ENCODE peak calls at places on chromosomes 13 and 19, in four cellular contexts. V is thyroid gland, B is IMR-90, L is frontal cortex. O is an unnamed sample.
A peak's percentile ranks its signal among the peaks of the same experiment; 100 is the strongest.

GRCh38 chr19:7736148-7736547 is 4.2 kb upstream of the CLEC4G start:
- DNase-seq in V (no peak), B (no peak), L (no peak), O (no peak)

GRCh38 chr19:38660724-38661123 is 13.3 kb downstream of the ACTN4 start:
- DNase-seq in V (peak; percentile 56), B (no peak), L (no peak), O (no peak)

GRCh38 chr13:43786766-43787517 is at the start of gene ENOX1:
- DNase-seq in V (peak; percentile 47), B (peak; percentile 74), L (peak; percentile 76), O (peak; percentile 57)

GRCh38 chr13:99403458-99403971 is 96.3 kb upstream of the GPR183 start:
- DNase-seq in V (no peak), B (no peak), L (no peak), O (no peak)

GRCh38 chr19:3071764-3072163 is 9.5 kb upstream of the TLE5 start:
- DNase-seq in V (no peak), B (no peak), L (no peak), O (no peak)

GRCh38 chr13:111422352-111422751 is 101.9 kb downstream of the TEX29 start:
- DNase-seq in V (no peak), B (no peak), L (no peak), O (no peak)

GRCh38 chr19:9309974-9310446 is 372 bp upstream of the ZNF699 start:
- DNase-seq in V (peak; percentile 92), B (peak; percentile 84), L (peak; percentile 80), O (no peak)

GRCh38 chr13:64223016-64223415 is 2807.4 kb upstream of the PCDH20 start:
- DNase-seq in V (no peak), B (no peak), L (no peak), O (no peak)

GRCh38 chr19:46241676-46242075 is 12.1 kb downstream of the IGFL1 start:
- DNase-seq in V (no peak), B (no peak), L (no peak), O (no peak)

GRCh38 chr13:20566917-20567755 is at the start of gene IFT88:
- DNase-seq in V (peak; percentile 95), B (peak; percentile 85), L (peak; percentile 89), O (peak; percentile 90)

GRCh38 chr13:35987572-35988513 is 143.3 kb downstream of the DCLK1 start:
- DNase-seq in V (no peak), B (no peak), L (no peak), O (no peak)

GRCh38 chr13:109576331-109576813 is 210.0 kb downstream of the IRS2 start:
- DNase-seq in V (no peak), B (no peak), L (no peak), O (no peak)

GRCh38 chr13:44686478-44687071 is 110.4 kb upstream of the TSC22D1 start:
- DNase-seq in V (no peak), B (no peak), L (no peak), O (no peak)

GRCh38 chr13:63408227-63409202 is 1992.9 kb upstream of the PCDH20 start:
- DNase-seq in V (no peak), B (peak; percentile 50), L (no peak), O (no peak)

GRCh38 chr19:18596752-18597157 is 8.2 kb downstream of the REX1BD start:
- DNase-seq in V (no peak), B (no peak), L (no peak), O (no peak)

GRCh38 chr13:98626298-98626940 is 49.5 kb upstream of the STK24 start:
- DNase-seq in V (no peak), B (no peak), L (no peak), O (no peak)

GRCh38 chr13:35367586-35367985 is 108.9 kb downstream of the MAB21L1 start:
- DNase-seq in V (no peak), B (no peak), L (no peak), O (no peak)

GRCh38 chr13:32976046-32976781 is 40.0 kb upstream of the KL start:
- DNase-seq in V (no peak), B (no peak), L (no peak), O (no peak)

GRCh38 chr19:38898788-38899446 is 501 bp downstream of the SIRT2 start:
- DNase-seq in V (no peak), B (peak; percentile 19), L (no peak), O (no peak)

GRCh38 chr13:110812111-110812868 is 98.8 kb downstream of the ING1 start:
- DNase-seq in V (no peak), B (no peak), L (peak; percentile 38), O (no peak)

GRCh38 chr13:66518068-66518467 is 712.1 kb downstream of the PCDH9 start:
- DNase-seq in V (no peak), B (no peak), L (no peak), O (no peak)

GRCh38 chr19:29003641-29004409 is 209.1 kb downstream of the UQCRFS1 start:
- DNase-seq in V (no peak), B (no peak), L (no peak), O (no peak)

GRCh38 chr13:20313896-20314295 is 81.8 kb upstream of the GJB6 start:
- DNase-seq in V (no peak), B (no peak), L (no peak), O (no peak)

GRCh38 chr19:19900124-19900523 is 622 bp upstream of the ZNF93 start:
- DNase-seq in V (no peak), B (peak; percentile 75), L (no peak), O (no peak)

GRCh38 chr13:111202745-111203144 is 87.6 kb downstream of the ARHGEF7 start:
- DNase-seq in V (no peak), B (peak; percentile 93), L (peak; percentile 76), O (peak; percentile 74)

GRCh38 chr13:35789335-35790166 is 313.1 kb upstream of the MAB21L1 start:
- DNase-seq in V (no peak), B (peak; percentile 61), L (peak; percentile 13), O (peak; percentile 18)

GRCh38 chr19:19551862-19552192 is 13.8 kb downstream of the CILP2 start:
- DNase-seq in V (no peak), B (peak; percentile 15), L (no peak), O (no peak)

GRCh38 chr13:95391785-95392184 is 90.5 kb upstream of the ABCC4 start:
- DNase-seq in V (no peak), B (no peak), L (no peak), O (no peak)

GRCh38 chr19:14434543-14435319 is 1.6 kb downstream of the PKN1 start:
- DNase-seq in V (peak; percentile 18), B (peak; percentile 72), L (peak; percentile 50), O (no peak)

GRCh38 chr13:105196052-105196451 is 1339.4 kb downstream of the EFNB2 start:
- DNase-seq in V (no peak), B (peak; percentile 58), L (no peak), O (no peak)

GRCh38 chr13:105908581-105908980 is 626.9 kb downstream of the EFNB2 start:
- DNase-seq in V (no peak), B (no peak), L (no peak), O (no peak)

O was measured in GM10248.